ENCODE peak calls at places on chromosomes 2 and 18, in four cellular contexts. B is astrocyte of the cerebellum, Z is cardiac muscle cell, L is GM23248. J is an unnamed sample.

GRCh38 chr2:56185582-56186046 is 1.8 kb downstream of the CCDC85A start:
- DNase-seq in B (no peak), Z (peak), L (peak), J (no peak)

GRCh38 chr2:39027427-39027826 is 93.4 kb downstream of the SOS1 start:
- DNase-seq in B (no peak), Z (no peak), L (no peak), J (no peak)

GRCh38 chr18:45775241-45775676 is 50.2 kb upstream of the SIGLEC15 start:
- DNase-seq in B (no peak), Z (no peak), L (peak), J (peak)

GRCh38 chr2:95267458-95268207 is 6.6 kb upstream of the PROM2 start:
- DNase-seq in B (peak), Z (no peak), L (no peak), J (no peak)

GRCh38 chr2:173187911-173188788 is 112.5 kb downstream of the MAP3K20 start:
- DNase-seq in B (no peak), Z (no peak), L (peak), J (no peak)

GRCh38 chr2:100778812-100779450 is 41.0 kb upstream of the NPAS2 start:
- DNase-seq in B (no peak), Z (no peak), L (no peak), J (no peak)

GRCh38 chr2:196229013-196229412 is 57.6 kb upstream of the STK17B start:
- DNase-seq in B (no peak), Z (no peak), L (no peak), J (no peak)

GRCh38 chr18:22678486-22678885 is 254.6 kb upstream of the RBBP8 start:
- DNase-seq in B (peak), Z (no peak), L (no peak), J (no peak)

GRCh38 chr2:107091163-107091864 is 205.3 kb upstream of the ST6GAL2 start:
- DNase-seq in B (no peak), Z (peak), L (no peak), J (peak)

GRCh38 chr18:78138993-78139496 is 840.6 kb upstream of the SALL3 start:
- DNase-seq in B (no peak), Z (no peak), L (no peak), J (no peak)

GRCh38 chr2:17309186-17309585 is 209.1 kb downstream of the RAD51AP2 start:
- DNase-seq in B (no peak), Z (no peak), L (no peak), J (no peak)

GRCh38 chr2:201955702-201956141 is 77.9 kb upstream of the FZD7 start:
- DNase-seq in B (peak), Z (no peak), L (peak), J (peak)

GRCh38 chr2:72576861-72577260 is 249.0 kb downstream of the EXOC6B start:
- DNase-seq in B (no peak), Z (no peak), L (peak), J (no peak)

GRCh38 chr2:169472249-169472648 is 7.0 kb upstream of the BBS5 start:
- DNase-seq in B (no peak), Z (no peak), L (peak), J (no peak)

GRCh38 chr2:27042985-27043634 is 8.4 kb upstream of the AGBL5 start:
- DNase-seq in B (no peak), Z (no peak), L (peak), J (no peak)

GRCh38 chr2:27040282-27040681 is 7.5 kb downstream of the TMEM214 start:
- DNase-seq in B (no peak), Z (no peak), L (no peak), J (no peak)

GRCh38 chr2:27042159-27042661 is 9.3 kb upstream of the AGBL5 start:
- DNase-seq in B (no peak), Z (no peak), L (peak), J (no peak)

GRCh38 chr2:27039871-27040270 is 7.1 kb downstream of the TMEM214 start:
- DNase-seq in B (no peak), Z (no peak), L (no peak), J (no peak)

DNA sequence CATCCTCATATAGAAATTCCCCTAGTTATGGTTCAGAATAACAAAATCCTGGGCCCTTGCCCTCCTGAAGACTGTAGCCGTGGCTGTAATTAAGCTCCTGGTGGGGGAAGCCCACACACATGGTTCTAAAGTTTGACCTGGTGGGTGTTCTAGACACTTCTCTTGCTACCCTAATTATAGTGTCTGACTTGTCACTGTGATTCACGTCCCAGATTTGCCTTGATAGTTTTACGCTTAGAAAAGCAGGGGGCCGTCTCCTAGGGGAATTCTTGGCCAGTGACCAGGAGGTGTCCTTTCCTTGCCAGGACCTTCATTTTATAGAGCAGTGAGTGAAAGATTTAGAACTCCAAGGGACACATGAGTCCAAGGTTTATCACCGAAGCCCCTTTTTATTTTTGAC is 8.9 kb downstream of the TMEM214 start:
- DNase-seq in B (no peak), Z (no peak), L (peak), J (no peak)
- H3K4me3 ChIP-seq in B (no peak), Z (no peak), L (no peak), J (no peak)

GRCh38 chr2:241103176-241103595 is 1.1 kb upstream of the MTERF4 start:
- DNase-seq in B (no peak), Z (no peak), L (no peak), J (no peak)
- H3K4me3 ChIP-seq in B (peak), Z (peak), L (peak), J (peak)

GRCh38 chr2:176132397-176133086 is 3.0 kb downstream of the HOXD8 start:
- DNase-seq in B (no peak), Z (no peak), L (peak), J (no peak)

GRCh38 chr2:176130917-176131616 is 1.6 kb downstream of the HOXD8 start:
- DNase-seq in B (no peak), Z (no peak), L (peak), J (no peak)

GRCh38 chr2:176133366-176133765 is 3.9 kb downstream of the HOXD8 start:
- DNase-seq in B (no peak), Z (no peak), L (no peak), J (no peak)

GRCh38 chr2:176130153-176130916 is 830 bp downstream of the HOXD8 start:
- DNase-seq in B (no peak), Z (peak), L (peak), J (no peak)

GRCh38 chr2:176131617-176132396 is 2.3 kb downstream of the HOXD8 start:
- DNase-seq in B (no peak), Z (no peak), L (no peak), J (no peak)
- H3K4me3 ChIP-seq in B (peak), Z (no peak), L (peak), J (peak)

GRCh38 chr2:200373973-200374416 is 67.5 kb downstream of the SPATS2L start:
- DNase-seq in B (no peak), Z (no peak), L (no peak), J (no peak)
- H3K4me3 ChIP-seq in B (no peak), Z (no peak), L (no peak), J (no peak)

DNA sequence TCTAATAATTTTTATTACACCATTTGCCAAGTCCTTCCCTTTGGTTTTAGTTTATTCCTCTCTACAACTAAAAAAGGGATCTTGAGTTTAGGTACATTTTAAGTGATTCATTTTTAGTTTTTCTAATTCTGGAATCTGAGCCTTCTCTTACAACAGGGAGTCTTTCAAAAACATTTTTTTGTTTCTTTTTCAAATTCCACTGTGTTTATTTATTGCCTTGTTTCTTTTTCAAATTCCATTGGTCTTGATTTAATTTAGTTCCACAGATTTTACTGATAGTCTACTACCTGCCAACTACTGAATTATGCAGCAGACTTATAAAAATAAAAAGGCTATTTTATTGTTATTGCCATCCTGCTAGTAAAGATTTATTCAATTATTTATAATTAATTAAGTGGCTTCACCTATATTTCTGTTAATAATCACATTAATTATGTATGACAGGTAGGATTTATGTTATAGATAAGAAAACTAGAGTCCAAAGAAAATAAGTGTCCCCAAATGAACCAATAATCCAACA is 143.6 kb downstream of the PPP1R1C start:
- DNase-seq in B (no peak), Z (no peak), L (no peak), J (no peak)
- H3K4me3 ChIP-seq in B (no peak), Z (no peak), L (no peak), J (no peak)

DNA sequence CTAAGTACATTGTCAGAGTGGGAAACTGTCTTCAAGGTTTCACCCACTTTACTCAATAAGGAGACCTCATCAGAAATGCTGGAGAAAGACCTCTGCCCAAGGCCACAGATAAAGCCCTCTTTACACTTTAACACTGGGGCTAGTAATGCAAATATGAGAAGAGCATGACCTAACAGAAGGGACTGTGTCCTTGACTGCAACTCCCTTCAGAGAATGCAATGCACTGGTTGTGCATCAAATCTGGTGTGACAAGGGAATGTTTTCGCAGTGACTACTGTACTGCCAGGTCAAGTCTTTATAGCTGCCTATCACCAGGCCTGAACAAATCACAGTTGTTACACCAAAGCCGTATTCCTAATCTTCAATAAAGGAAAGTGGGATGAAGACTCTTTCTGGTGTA is 28.6 kb downstream of the CDH19 start:
- DNase-seq in B (no peak), Z (peak), L (no peak), J (no peak)
- H3K4me3 ChIP-seq in B (no peak), Z (no peak), L (no peak), J (no peak)